ENCODE peak calls at places on chromosome 19, in nine cellular contexts. Q is tibial nerve, W is ovary, T is stomach, V is H1, E is transverse colon, B is SK-N-SH, P is K562, R is upper lobe of left lung. D is an unnamed sample.

GRCh38 chr19:1766800-1767352 is 13.6 kb downstream of the ONECUT3 start:
- DNase-seq in P (peak; percentile 74), E (no peak), Q (no peak), W (no peak), R (no peak), T (no peak), B (no peak), V (no peak), D (no peak)

GRCh38 chr19:4454952-4455738 is 2.4 kb downstream of the UBXN6 start:
- DNase-seq in Q (no peak), B (no peak), W (peak; percentile 71), P (peak; percentile 91), R (peak; percentile 73), V (no peak), T (no peak), E (no peak), D (no peak)

GRCh38 chr19:46271488-46272197 is 25.2 kb upstream of the HIF3A start:
- DNase-seq in W (no peak), B (no peak), R (no peak), P (no peak), V (no peak), E (no peak), T (no peak), Q (no peak), D (no peak)

GRCh38 chr19:5585461-5586299 is 17.9 kb upstream of the TINCR start:
- DNase-seq in Q (no peak), W (no peak), T (no peak), B (peak; percentile 52), R (no peak), P (peak; percentile 81), V (no peak), E (no peak), D (no peak)

GRCh38 chr19:50333737-50334617 is 4.8 kb upstream of the KCNC3 start:
- DNase-seq in R (peak; percentile 98), T (peak; percentile 82), P (peak; percentile 90), E (peak; percentile 84), V (no peak), B (peak; percentile 98), Q (peak; percentile 36), W (peak; percentile 39), D (no peak)

GRCh38 chr19:1611353-1611752 is 6.1 kb upstream of the UQCR11 start:
- DNase-seq in T (no peak), P (no peak), Q (no peak), R (no peak), B (no peak), W (no peak), V (no peak), E (no peak), D (no peak)

GRCh38 chr19:49924004-49924880 is 4.8 kb upstream of the ATF5 start:
- DNase-seq in E (peak; percentile 33), W (no peak), B (no peak), T (no peak), V (no peak), R (peak; percentile 43), Q (no peak), P (no peak), D (no peak)

GRCh38 chr19:2249880-2250764 is 999 bp downstream of the AMH start:
- DNase-seq in W (no peak), T (no peak), B (peak; percentile 36), V (no peak), Q (no peak), R (peak; percentile 82), E (no peak), P (no peak), D (no peak)

GRCh38 chr19:45876411-45877197 is 9.3 kb downstream of the IRF2BP1 start:
- DNase-seq in R (peak; percentile 89), T (peak; percentile 82), P (peak; percentile 75), W (no peak), E (peak; percentile 57), B (peak; percentile 35), Q (peak; percentile 14), V (no peak), D (no peak)

GRCh38 chr19:55585658-55586339 is 5.2 kb upstream of the ZNF579 start:
- DNase-seq in T (peak; percentile 76), W (peak; percentile 85), E (peak; percentile 71), B (peak; percentile 93), V (no peak), R (peak; percentile 91), Q (no peak), P (no peak), D (no peak)

GRCh38 chr19:51489113-51489512 is 10.8 kb downstream of the CEACAM18 start:
- DNase-seq in B (no peak), E (no peak), T (no peak), P (no peak), W (no peak), V (no peak), R (no peak), Q (no peak), D (no peak)

GRCh38 chr19:32364040-32364439 is 18.6 kb downstream of the ZNF507 start:
- DNase-seq in P (no peak), V (no peak), Q (no peak), W (no peak), T (no peak), B (no peak), E (no peak), R (no peak), D (no peak)

GRCh38 chr19:2049741-2050348 is 1.2 kb downstream of the MKNK2 start:
- DNase-seq in B (peak; percentile 71), V (no peak), P (peak; percentile 62), T (peak; percentile 91), R (peak; percentile 94), W (peak; percentile 90), E (peak; percentile 90), Q (peak; percentile 81), D (no peak)

GRCh38 chr19:50602089-50602422 is 33.8 kb upstream of the LRRC4B start:
- DNase-seq in B (no peak), W (no peak), E (no peak), T (no peak), R (no peak), P (no peak), V (no peak), Q (no peak), D (no peak)

GRCh38 chr19:18339703-18340102 is 695 bp upstream of the PGPEP1 start:
- DNase-seq in R (no peak), B (peak; percentile 50), W (no peak), T (no peak), E (no peak), P (peak; percentile 85), V (no peak), Q (no peak), D (no peak)

GRCh38 chr19:1622007-1622406 is 16.7 kb upstream of the UQCR11 start:
- DNase-seq in R (peak; percentile 70), B (no peak), Q (no peak), P (no peak), E (no peak), W (no peak), V (no peak), T (no peak), D (no peak)

GRCh38 chr19:5800361-5801270 is 4.3 kb upstream of the NRTN start:
- DNase-seq in V (no peak), Q (no peak), B (no peak), E (no peak), W (no peak), T (peak; percentile 57), R (no peak), P (peak; percentile 43), D (no peak)

GRCh38 chr19:4409123-4409933 is 6.9 kb downstream of the CHAF1A start:
- DNase-seq in W (no peak), T (no peak), B (no peak), V (peak; percentile 87), R (no peak), P (no peak), Q (no peak), E (no peak), D (no peak)

DNA sequence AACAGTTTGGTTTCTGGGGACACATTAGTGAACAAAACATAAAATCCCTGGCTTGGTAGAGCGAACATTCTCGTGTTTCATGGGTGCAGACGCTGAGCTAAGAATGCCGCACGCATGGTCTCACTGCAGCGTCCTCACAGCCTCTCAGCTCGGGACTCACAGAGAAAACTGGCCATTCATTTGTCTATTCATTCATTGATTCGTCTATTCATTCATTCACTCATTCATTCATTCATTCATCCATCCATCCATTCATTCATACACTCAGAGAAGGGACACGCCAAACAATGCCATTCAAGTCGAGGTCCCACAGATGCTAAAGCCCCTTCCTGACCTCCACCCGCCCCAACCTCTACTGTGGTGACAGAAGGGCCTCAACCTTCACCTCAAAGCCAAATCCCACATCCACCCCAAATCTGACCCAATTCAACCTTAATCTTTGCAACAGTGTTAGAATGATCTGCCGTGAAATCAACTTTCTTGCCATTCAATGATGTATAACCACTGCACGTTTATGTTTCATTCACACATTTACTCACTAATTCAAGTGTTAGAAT is 35.1 kb upstream of the OLFM2 start:
- DNase-seq in V (no peak), R (no peak), W (no peak), P (no peak), T (no peak), B (no peak), Q (no peak), E (no peak), D (no peak)
- TF ChIP-seq CTCF in V (no peak), R (no peak), W (no peak), P (no peak), T (no peak), B (no peak), Q (no peak), E (no peak), D (no peak)

DNA sequence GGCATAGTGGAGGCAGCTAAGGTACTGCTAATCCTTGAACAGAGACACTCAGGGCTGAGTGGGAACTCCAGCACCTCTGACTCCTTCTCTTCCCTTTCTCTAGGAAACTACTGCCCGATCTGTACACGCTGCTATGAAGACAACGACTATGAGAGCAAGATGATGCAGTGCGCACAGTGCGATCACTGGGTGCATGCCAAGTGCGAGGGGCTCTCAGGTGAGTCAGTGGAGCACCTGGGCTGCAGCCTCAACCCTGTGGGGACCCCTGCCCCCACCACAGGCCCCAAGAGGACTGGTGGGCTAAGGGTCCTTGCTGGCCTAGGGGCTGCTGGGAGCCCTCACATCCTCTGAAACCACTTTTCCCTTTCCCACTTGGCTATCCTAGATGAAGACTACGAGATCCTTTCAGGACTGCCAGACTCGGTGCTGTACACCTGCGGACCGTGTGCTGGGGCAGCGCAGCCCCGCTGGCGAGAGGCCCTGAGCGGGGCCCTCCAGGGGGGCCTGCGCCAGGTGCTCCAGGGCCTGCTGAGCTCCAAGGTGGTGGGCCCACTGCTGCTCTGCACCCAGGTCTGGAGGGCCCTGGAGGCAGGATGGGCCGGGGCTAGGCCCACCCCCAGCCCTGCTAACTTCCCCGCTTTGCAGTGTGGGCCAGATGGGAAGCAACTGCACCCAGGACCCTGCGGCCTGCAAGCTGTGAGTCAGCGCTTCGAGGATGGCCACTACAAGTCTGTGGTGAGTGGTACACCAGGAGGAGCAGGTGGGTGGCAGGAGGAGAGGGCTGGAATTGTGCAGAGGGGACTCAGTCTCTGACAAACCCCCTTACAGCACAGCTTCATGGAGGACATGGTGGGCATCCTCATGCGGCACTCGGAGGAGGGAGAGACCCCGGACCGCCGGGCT is 9.5 kb downstream of the KMT2B start:
- DNase-seq in Q (no peak), V (no peak), W (no peak), R (no peak), B (no peak), E (no peak), T (no peak), P (no peak), D (no peak)
- H3K36me3 ChIP-seq in Q (peaks cover 85% of the 10 kb centered on the region), V (peaks cover 45% of the 10 kb centered on the region), W (no peaks in the 10 kb centered on the region), R (peaks cover 97% of the 10 kb centered on the region), B (peaks cover 93% of the 10 kb centered on the region), E (peaks cover 87% of the 10 kb centered on the region), T (peaks cover 100% of the 10 kb centered on the region), P (peaks cover 98% of the 10 kb centered on the region), D (peaks cover 95% of the 10 kb centered on the region)

GRCh38 chr19:42280761-42281174 is 11.7 kb downstream of the CIC start:
- DNase-seq in B (peak; percentile 58), W (peak; percentile 85), T (no peak), R (no peak), Q (peak; percentile 44), P (peak; percentile 67), V (no peak), E (peak; percentile 49), D (no peak)
- TF ChIP-seq EP300 in B (no peak), W (no peak), T (no peak), R (no peak), Q (no peak), P (no peak), V (no peak), E (no peak), D (no peak)

GRCh38 chr19:19997656-19998268 is 41.5 kb downstream of the ZNF682 start:
- DNase-seq in Q (no peak), P (peak; percentile 12), W (no peak), V (peak; percentile 47), E (peak; percentile 24), R (no peak), T (peak; percentile 27), B (peak; percentile 47), D (no peak)
- TF ChIP-seq CTCF in Q (peak; percentile 66), P (peak; percentile 67), W (peak; percentile 13), V (peak; percentile 94), E (peak; percentile 72), R (peak; percentile 77), T (peak; percentile 35), B (peak; percentile 48), D (peak; percentile 69)